ENCODE peak calls at places on chromosomes 12 and 14, in seven cellular contexts. H is choroid plexus epithelial cell, C is NCI-H1694, Y is left ventricle myocardium superior, S is transverse colon, A is tibial nerve, M is heart right ventricle. N is an unnamed sample.

GRCh38 chr12:127179199-127179598 is 1087.8 kb upstream of the TMEM132C start:
- DNase-seq in C (no peak), S (no peak), H (no peak), Y (no peak), M (no peak), A (peak; percentile 31), N (no peak)

GRCh38 chr12:54680374-54680773 is 32.2 kb upstream of the DCD start:
- DNase-seq in C (no peak), Y (no peak), A (no peak), H (peak; percentile 37), M (no peak), S (peak; percentile 12), N (no peak)

GRCh38 chr12:76872415-76872814 is 6.4 kb downstream of the CSRP2 start:
- DNase-seq in M (no peak), H (no peak), C (no peak), Y (no peak), S (no peak), A (no peak), N (no peak)

GRCh38 chr12:42701079-42701478 is 111.5 kb upstream of the PRICKLE1 start:
- DNase-seq in Y (no peak), A (no peak), M (no peak), C (no peak), H (no peak), S (no peak), N (no peak)

GRCh38 chr12:118120579-118121363 is 15.2 kb upstream of the PEBP1 start:
- DNase-seq in H (peak; percentile 85), C (peak; percentile 44), S (peak; percentile 85), M (peak; percentile 74), A (peak; percentile 84), Y (peak; percentile 85), N (peak; percentile 68)

GRCh38 chr14:22552001-22552826 is 36.8 kb downstream of the DAD1 start:
- DNase-seq in H (no peak), A (no peak), C (no peak), S (no peak), M (no peak), Y (no peak), N (no peak)

GRCh38 chr14:75132374-75133086 is 5.7 kb upstream of the NEK9 start:
- DNase-seq in C (peak; percentile 96), H (peak; percentile 88), M (no peak), S (peak; percentile 42), Y (no peak), A (peak; percentile 96), N (peak; percentile 63)

GRCh38 chr14:92724516-92725340 is 23.7 kb downstream of the LGMN start:
- DNase-seq in A (no peak), C (no peak), H (no peak), M (no peak), Y (peak; percentile 60), S (peak; percentile 38), N (no peak)

GRCh38 chr12:39723831-39724230 is 104.2 kb upstream of the ABCD2 start:
- DNase-seq in M (no peak), A (no peak), Y (no peak), S (no peak), H (peak; percentile 2), C (no peak), N (no peak)

GRCh38 chr14:104974146-104974541 is 4.0 kb downstream of the AHNAK2 start:
- DNase-seq in H (no peak), A (no peak), S (no peak), M (no peak), C (no peak), Y (peak; percentile 15), N (no peak)

GRCh38 chr12:116157845-116158267 is 119.6 kb downstream of the MED13L start:
- DNase-seq in C (no peak), A (no peak), H (peak; percentile 59), Y (no peak), M (no peak), S (no peak), N (no peak)

GRCh38 chr12:56931474-56931978 is 2.7 kb downstream of the SDR9C7 start:
- DNase-seq in H (peak; percentile 79), S (no peak), A (no peak), M (no peak), Y (no peak), C (no peak), N (no peak)

GRCh38 chr12:81081726-81082125 is 3.8 kb downstream of the ACSS3 start:
- DNase-seq in H (no peak), Y (no peak), C (no peak), S (no peak), M (no peak), A (no peak), N (no peak)

GRCh38 chr12:71439613-71440392 is at the start of gene LGR5:
- DNase-seq in A (no peak), S (peak; percentile 65), Y (peak; percentile 45), H (peak; percentile 22), C (no peak), M (peak; percentile 17), N (no peak)

GRCh38 chr12:6946033-6946919 is 2.5 kb downstream of the C12orf57 start:
- DNase-seq in H (no peak), Y (peak; percentile 68), S (peak; percentile 95), C (no peak), M (peak; percentile 38), A (no peak), N (peak; percentile 55)

GRCh38 chr14:95140060-95140858 is 17.1 kb downstream of the DICER1 start:
- DNase-seq in Y (no peak), H (peak; percentile 59), S (no peak), A (no peak), C (no peak), M (no peak), N (no peak)

GRCh38 chr14:91269076-91269991 is 24.8 kb upstream of the GPR68 start:
- DNase-seq in Y (peak; percentile 52), H (no peak), S (peak; percentile 39), C (no peak), M (peak; percentile 35), A (peak; percentile 17), N (no peak)

GRCh38 chr12:22409071-22409951 is 74.8 kb upstream of the ST8SIA1 start:
- DNase-seq in Y (no peak), C (no peak), A (no peak), M (no peak), H (no peak), S (no peak), N (no peak)

GRCh38 chr14:52080817-52081755 is 12.2 kb upstream of the NID2 start:
- DNase-seq in Y (no peak), M (no peak), C (no peak), S (no peak), A (no peak), H (peak; percentile 92), N (no peak)

GRCh38 chr12:904010-904414 is 45.5 kb downstream of the RAD52 start:
- DNase-seq in C (no peak), A (no peak), S (no peak), M (no peak), Y (no peak), H (peak; percentile 25), N (no peak)

GRCh38 chr14:60757617-60758016 is 23.1 kb downstream of the MNAT1 start:
- DNase-seq in M (no peak), S (no peak), C (no peak), Y (no peak), A (no peak), H (peak; percentile 55), N (no peak)

GRCh38 chr12:64392221-64392620 is 1.7 kb upstream of the C12orf56 start:
- DNase-seq in A (peak; percentile 21), H (peak; percentile 78), Y (no peak), S (no peak), C (no peak), M (no peak), N (peak; percentile 25)

GRCh38 chr14:106790189-106791036 is 1264.0 kb downstream of the TMEM121 start:
- DNase-seq in H (peak; percentile 0), A (peak; percentile 60), Y (peak; percentile 65), M (peak; percentile 57), S (peak; percentile 89), C (peak; percentile 62), N (peak; percentile 53)

GRCh38 chr12:5945071-5946008 is at the start of gene ANO2:
- DNase-seq in M (peak; percentile 27), Y (peak; percentile 40), C (peak; percentile 8), S (no peak), H (no peak), A (no peak), N (no peak)

GRCh38 chr12:25557830-25558436 is 4.8 kb upstream of the LMNTD1 start:
- DNase-seq in A (peak; percentile 68), H (peak; percentile 71), M (no peak), Y (no peak), C (peak; percentile 29), S (no peak), N (no peak)

GRCh38 chr12:41981758-41982157 is 162.9 kb downstream of the GXYLT1 start:
- DNase-seq in Y (no peak), S (no peak), H (peak; percentile 3), C (no peak), A (no peak), M (no peak), N (no peak)

GRCh38 chr14:24958271-24958670 is 91.7 kb downstream of the STXBP6 start:
- DNase-seq in M (no peak), H (no peak), A (no peak), S (no peak), Y (no peak), C (no peak), N (no peak)

GRCh38 chr12:102479984-102480383 is 379 bp downstream of the IGF1 start:
- DNase-seq in Y (no peak), M (no peak), S (no peak), H (no peak), A (no peak), C (no peak), N (no peak)

GRCh38 chr14:60151715-60152114 is 13.5 kb downstream of the DHRS7 start:
- DNase-seq in M (peak; percentile 39), A (peak; percentile 64), H (peak; percentile 96), C (peak; percentile 94), S (peak; percentile 60), Y (peak; percentile 77), N (peak; percentile 63)

GRCh38 chr14:74771409-74771808 is 8.3 kb downstream of the YLPM1 start:
- DNase-seq in Y (no peak), M (no peak), H (no peak), C (no peak), A (no peak), S (no peak), N (no peak)

GRCh38 chr12:124727244-124727673 is 136.4 kb downstream of the SCARB1 start:
- DNase-seq in A (peak; percentile 61), Y (peak; percentile 79), S (peak; percentile 55), H (no peak), C (no peak), M (peak; percentile 62), N (no peak)

GRCh38 chr14:99624971-99625370 is 20.0 kb upstream of the HHIPL1 start:
- DNase-seq in H (no peak), Y (no peak), S (no peak), M (no peak), C (no peak), A (no peak), N (no peak)

GRCh38 chr14:51304956-51305355 is 64.9 kb downstream of the TMX1 start:
- DNase-seq in A (no peak), Y (no peak), S (no peak), C (no peak), M (no peak), H (peak; percentile 98), N (no peak)

GRCh38 chr12:117671734-117672133 is 297.1 kb downstream of the KSR2 start:
- DNase-seq in A (peak; percentile 25), Y (peak; percentile 29), H (peak; percentile 1), C (peak; percentile 9), S (no peak), M (no peak), N (no peak)

GRCh38 chr12:14775652-14776020 is 27.6 kb downstream of the WBP11 start:
- DNase-seq in C (no peak), A (peak; percentile 18), M (no peak), Y (no peak), H (peak; percentile 73), S (no peak), N (no peak)

GRCh38 chr14:105473033-105473676 is 1.5 kb upstream of the CRIP2 start:
- DNase-seq in Y (peak; percentile 68), S (no peak), C (no peak), H (no peak), A (no peak), M (peak; percentile 57), N (no peak)

GRCh38 chr12:93518725-93519124 is 51.4 kb downstream of the MRPL42 start:
- DNase-seq in H (peak; percentile 83), A (no peak), M (no peak), S (no peak), C (no peak), Y (no peak), N (no peak)

GRCh38 chr12:125185740-125186470 is 120.7 kb downstream of the AACS start:
- DNase-seq in A (no peak), H (peak; percentile 56), S (peak; percentile 77), M (peak; percentile 83), C (peak; percentile 47), Y (peak; percentile 90), N (no peak)